ENCODE peak calls at places on chromosomes 13 and 19, in nine cellular contexts. M, F, L, U, T, Q, Y, P and G are unnamed samples.

GRCh38 chr19:29702161-29702957 is 12.7 kb downstream of the C19orf12 start:
- DNase-seq in M (no peak), F (peak), L (no peak), U (no peak), T (no peak), Q (no peak), Y (no peak), P (no peak), G (no peak)

GRCh38 chr19:16921766-16922591 is 33.2 kb downstream of the F2RL3 start:
- DNase-seq in M (no peak), F (peak), L (no peak), U (no peak), T (no peak), Q (no peak), Y (no peak), P (no peak), G (no peak)

GRCh38 chr19:5823579-5824281 is 15.8 kb downstream of the FUT6 start:
- DNase-seq in M (no peak), F (no peak), L (no peak), U (no peak), T (no peak), Q (no peak), Y (no peak), P (peak), G (no peak)

GRCh38 chr13:55219538-55219937 is 1921.2 kb upstream of the PRR20A start:
- DNase-seq in M (no peak), F (no peak), L (no peak), U (no peak), T (no peak), Q (no peak), Y (no peak), P (no peak), G (no peak)

GRCh38 chr19:47057328-47057727 is 8.9 kb upstream of the TMEM160 start:
- DNase-seq in M (no peak), F (no peak), L (no peak), U (no peak), T (no peak), Q (no peak), Y (peak), P (no peak), G (no peak)

GRCh38 chr13:107867701-107868661 is 347.4 kb downstream of the LIG4 start:
- DNase-seq in M (no peak), F (no peak), L (no peak), U (no peak), T (no peak), Q (peak), Y (peak), P (peak), G (peak)

GRCh38 chr13:98332691-98333090 is 155.6 kb upstream of the RNF113B start:
- DNase-seq in M (no peak), F (no peak), L (no peak), U (no peak), T (no peak), Q (no peak), Y (no peak), P (no peak), G (no peak)

GRCh38 chr19:27972291-27973040 is 1240.5 kb downstream of the UQCRFS1 start:
- DNase-seq in M (no peak), F (no peak), L (no peak), U (no peak), T (no peak), Q (no peak), Y (no peak), P (no peak), G (no peak)

GRCh38 chr13:22220186-22221160 is 549.6 kb downstream of the FGF9 start:
- DNase-seq in M (no peak), F (no peak), L (peak), U (no peak), T (no peak), Q (no peak), Y (no peak), P (no peak), G (no peak)

GRCh38 chr13:88107486-88108044 is 436.4 kb downstream of the SLITRK5 start:
- DNase-seq in M (no peak), F (no peak), L (no peak), U (no peak), T (no peak), Q (no peak), Y (no peak), P (no peak), G (no peak)

GRCh38 chr19:3065675-3066357 is 3.5 kb upstream of the TLE5 start:
- DNase-seq in M (peak), F (no peak), L (no peak), U (no peak), T (no peak), Q (no peak), Y (no peak), P (peak), G (no peak)

GRCh38 chr13:109509154-109509905 is 277.1 kb downstream of the IRS2 start:
- DNase-seq in M (no peak), F (no peak), L (no peak), U (no peak), T (no peak), Q (peak), Y (peak), P (no peak), G (no peak)

GRCh38 chr13:34617684-34618083 is 324.4 kb upstream of the NBEA start:
- DNase-seq in M (no peak), F (no peak), L (no peak), U (no peak), T (no peak), Q (no peak), Y (no peak), P (no peak), G (no peak)

GRCh38 chr13:21670006-21670882 is 629 bp upstream of the FGF9 start:
- DNase-seq in M (peak), F (peak), L (peak), U (peak), T (no peak), Q (peak), Y (peak), P (peak), G (no peak)

GRCh38 chr19:5112175-5112574 is 143.3 kb downstream of the KDM4B start:
- DNase-seq in M (no peak), F (no peak), L (no peak), U (no peak), T (no peak), Q (no peak), Y (no peak), P (no peak), G (no peak)

GRCh38 chr19:13981021-13981420 is 25.1 kb downstream of the RFX1 start:
- DNase-seq in M (no peak), F (no peak), L (no peak), U (no peak), T (no peak), Q (no peak), Y (no peak), P (no peak), G (no peak)

GRCh38 chr19:12664406-12665280 is 1.9 kb downstream of the MAN2B1 start:
- DNase-seq in M (peak), F (no peak), L (no peak), U (no peak), T (no peak), Q (no peak), Y (no peak), P (no peak), G (no peak)

GRCh38 chr13:50670847-50671542 is 172.5 kb downstream of the DLEU7 start:
- DNase-seq in M (no peak), F (no peak), L (no peak), U (no peak), T (no peak), Q (peak), Y (no peak), P (no peak), G (no peak)

GRCh38 chr13:40969169-40969901 is 49.8 kb downstream of the ELF1 start:
- DNase-seq in M (peak), F (no peak), L (no peak), U (no peak), T (no peak), Q (no peak), Y (no peak), P (no peak), G (no peak)

GRCh38 chr13:92573467-92574057 is 653.0 kb upstream of the GPC6 start:
- DNase-seq in M (no peak), F (no peak), L (no peak), U (no peak), T (no peak), Q (peak), Y (peak), P (no peak), G (no peak)

GRCh38 chr13:72163671-72164070 is 296.7 kb upstream of the DACH1 start:
- DNase-seq in M (no peak), F (no peak), L (no peak), U (no peak), T (no peak), Q (no peak), Y (no peak), P (no peak), G (no peak)

GRCh38 chr13:102376314-102376713 is 25.5 kb downstream of the FGF14 start:
- DNase-seq in M (no peak), F (no peak), L (no peak), U (no peak), T (no peak), Q (no peak), Y (no peak), P (no peak), G (no peak)

GRCh38 chr19:15264061-15264932 is 32.0 kb upstream of the EPHX3 start:
- DNase-seq in M (peak), F (peak), L (peak), U (peak), T (peak), Q (peak), Y (peak), P (peak), G (peak)

GRCh38 chr19:15266683-15267082 is 34.4 kb upstream of the EPHX3 start:
- DNase-seq in M (no peak), F (no peak), L (no peak), U (no peak), T (no peak), Q (no peak), Y (no peak), P (no peak), G (no peak)

GRCh38 chr19:15264933-15265206 is 32.6 kb upstream of the EPHX3 start:
- DNase-seq in M (no peak), F (no peak), L (no peak), U (no peak), T (no peak), Q (no peak), Y (no peak), P (no peak), G (no peak)

GRCh38 chr19:15265214-15265613 is 33.0 kb upstream of the EPHX3 start:
- DNase-seq in M (no peak), F (no peak), L (no peak), U (no peak), T (no peak), Q (no peak), Y (no peak), P (no peak), G (no peak)

DNA sequence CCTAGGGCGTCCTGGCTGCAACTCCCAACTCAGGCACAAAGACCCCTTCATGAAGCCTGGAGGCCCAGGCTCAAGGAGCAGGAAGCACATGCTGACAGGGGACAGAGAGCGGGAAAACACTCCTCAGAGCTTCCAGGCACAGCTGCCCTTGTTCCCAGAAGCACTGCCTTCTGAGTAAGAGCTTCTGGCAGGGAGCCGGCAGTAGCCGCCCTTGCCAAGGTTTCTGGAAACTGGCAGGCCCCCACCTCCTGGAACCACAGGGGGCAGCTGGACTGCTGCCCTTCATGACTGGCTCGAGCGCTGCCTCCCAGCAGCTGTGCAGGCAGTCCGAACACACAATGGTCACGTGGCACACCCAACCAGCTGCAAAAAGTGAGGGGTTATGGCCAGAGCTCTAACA is 33.6 kb upstream of the EPHX3 start:
- DNase-seq in M (no peak), F (peak), L (no peak), U (peak), T (peak), Q (peak), Y (peak), P (peak), G (peak)
- TF ChIP-seq CTCF in M (no peak), F (no peak), L (no peak), U (no peak), T (no peak), Q (no peak), Y (peak), P (no peak), G (no peak)

DNA sequence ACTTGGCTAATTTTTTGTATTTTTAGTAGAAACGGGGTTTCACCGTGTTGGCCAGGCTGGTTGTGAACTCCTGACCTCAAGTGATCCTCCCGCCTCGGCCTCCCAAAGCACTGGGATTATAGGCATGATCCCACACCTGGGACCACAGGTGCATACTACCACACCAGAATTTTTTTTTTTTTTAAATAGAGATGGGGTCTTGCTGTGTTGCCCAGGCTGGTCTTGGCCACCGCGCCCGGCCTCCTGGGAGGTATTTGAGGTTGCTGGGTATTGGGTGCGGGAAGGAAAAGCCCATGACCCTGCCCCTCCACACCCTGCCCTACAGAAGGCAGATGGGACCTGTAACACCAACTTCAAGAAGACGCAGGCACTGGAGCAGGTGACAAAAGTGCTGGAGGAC is 13.6 kb downstream of the ACTMAP start:
- DNase-seq in M (no peak), F (no peak), L (no peak), U (no peak), T (no peak), Q (no peak), Y (no peak), P (no peak), G (no peak)
- TF ChIP-seq CTCF in M (no peak), F (no peak), L (no peak), U (no peak), T (no peak), Q (no peak), Y (no peak), P (no peak), G (no peak)

DNA sequence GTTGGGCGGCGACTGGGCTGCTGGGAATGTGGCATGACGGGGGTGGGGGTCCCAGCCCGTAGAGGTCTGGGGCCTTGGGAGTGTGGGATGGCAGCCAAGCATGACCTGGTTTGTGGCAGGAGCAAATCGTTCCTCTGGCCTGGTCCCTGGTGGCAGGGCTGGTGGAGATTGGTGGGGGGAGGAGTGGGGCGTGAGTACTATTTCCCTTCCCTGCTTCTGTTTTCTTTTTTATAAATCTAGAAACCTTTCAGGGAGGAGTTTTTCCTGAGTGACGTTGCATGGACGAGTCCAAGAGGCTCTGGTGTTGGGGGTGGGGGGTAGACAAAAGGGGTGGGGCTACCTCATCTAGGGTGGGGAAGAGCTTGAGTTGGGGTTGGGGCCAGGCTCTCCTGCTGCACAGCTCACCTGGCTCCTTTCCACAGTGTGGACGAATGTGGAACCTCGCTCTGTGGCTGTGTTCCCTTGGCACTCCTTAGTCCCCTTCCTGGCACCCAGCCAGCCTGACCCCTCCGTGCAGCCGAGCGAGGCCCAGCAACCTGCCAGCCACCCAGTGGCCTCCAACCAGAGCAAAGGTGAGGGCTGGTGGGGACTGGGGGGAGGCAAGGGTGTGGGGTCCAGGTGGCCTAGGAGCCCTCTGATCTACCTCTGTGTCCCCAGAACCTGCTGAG is 15.4 kb upstream of the PRR19 start:
- DNase-seq in M (peak), F (peak), L (no peak), U (peak), T (peak), Q (peak), Y (peak), P (peak), G (no peak)
- TF ChIP-seq CTCF in M (no peak), F (no peak), L (no peak), U (no peak), T (no peak), Q (no peak), Y (no peak), P (no peak), G (no peak)

DNA sequence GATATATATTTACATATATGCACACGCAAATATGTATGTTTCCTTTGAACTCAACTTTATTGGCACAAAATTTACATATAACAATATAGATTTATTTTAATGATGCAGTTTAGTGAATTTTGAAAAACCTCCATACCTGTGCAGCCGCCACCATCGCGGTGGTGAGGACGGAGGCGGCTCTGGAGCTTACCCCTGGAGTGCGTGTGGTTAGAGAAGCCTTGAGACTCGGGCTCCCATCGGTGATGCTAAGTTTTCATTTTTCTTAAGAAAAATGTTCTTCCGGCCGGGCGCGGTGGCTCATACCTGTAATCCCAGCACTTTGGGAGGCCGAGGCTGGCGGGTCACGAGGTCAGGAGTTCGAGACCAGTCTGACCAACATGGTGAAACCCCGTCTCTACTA is 31.8 kb downstream of the GJA3 start:
- DNase-seq in M (no peak), F (no peak), L (no peak), U (no peak), T (no peak), Q (no peak), Y (no peak), P (no peak), G (no peak)
- TF ChIP-seq CTCF in M (no peak), F (no peak), L (no peak), U (no peak), T (no peak), Q (no peak), Y (no peak), P (no peak), G (no peak)

GRCh38 chr13:62300021-62300420 is 884.4 kb upstream of the PCDH20 start:
- DNase-seq in M (no peak), F (no peak), L (no peak), U (no peak), T (no peak), Q (no peak), Y (no peak), P (no peak), G (no peak)
- TF ChIP-seq CTCF in M (no peak), F (no peak), L (no peak), U (no peak), T (no peak), Q (no peak), Y (no peak), P (no peak), G (no peak)

GRCh38 chr13:24672141-24673132 is 7.8 kb upstream of the ATP12A start:
- DNase-seq in M (no peak), F (no peak), L (no peak), U (no peak), T (no peak), Q (no peak), Y (no peak), P (no peak), G (no peak)

GRCh38 chr13:24668955-24669354 is 11.3 kb upstream of the ATP12A start:
- DNase-seq in M (no peak), F (no peak), L (peak), U (no peak), T (no peak), Q (no peak), Y (no peak), P (no peak), G (no peak)

GRCh38 chr13:24670174-24670573 is 10.0 kb upstream of the ATP12A start:
- DNase-seq in M (no peak), F (no peak), L (no peak), U (no peak), T (no peak), Q (no peak), Y (no peak), P (no peak), G (no peak)

GRCh38 chr13:24671367-24672117 is 8.7 kb upstream of the ATP12A start:
- DNase-seq in M (peak), F (no peak), L (no peak), U (no peak), T (peak), Q (peak), Y (peak), P (no peak), G (no peak)

DNA sequence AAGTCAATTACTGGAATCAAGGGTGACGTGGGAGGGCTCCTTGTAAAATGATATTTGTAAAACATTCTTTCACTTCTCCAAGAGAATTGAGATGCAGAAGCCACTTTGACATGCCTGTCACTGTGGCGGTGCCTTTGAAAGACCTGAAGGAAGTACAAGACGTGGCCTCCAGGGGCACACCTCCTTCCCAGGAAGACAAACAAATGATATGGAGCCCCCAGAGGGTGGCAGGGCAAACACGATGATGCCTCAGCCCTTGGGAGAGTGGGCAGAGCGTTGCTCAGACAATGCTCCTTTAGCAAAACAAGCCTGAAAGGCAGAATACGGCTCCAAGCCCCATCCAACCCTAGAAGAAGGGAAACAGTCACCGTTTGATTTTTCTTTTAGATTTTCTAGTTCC is 9.3 kb upstream of the ATP12A start:
- DNase-seq in M (peak), F (no peak), L (no peak), U (no peak), T (no peak), Q (no peak), Y (no peak), P (no peak), G (no peak)
- TF ChIP-seq CTCF in M (no peak), F (no peak), L (no peak), U (no peak), T (no peak), Q (peak), Y (peak), P (no peak), G (no peak)